ENCODE peak calls at places on chromosome 5, in seven cellular contexts. E is NCI-H774; Q is astrocyte; J is K562; K is naive thymus-derived CD4-positive, alpha-beta T cell; Z is BJ; O is NCI-H526 treated with DMSO at 0.1 percent for 48 hours. X is an unnamed sample.
A peak's percentile ranks its signal among the peaks of the same experiment; 100 is the strongest.

GRCh38 chr5:170740586-170741205 is 42.8 kb upstream of the GABRP start:
- DNase-seq in Z (no peak), K (no peak), Q (no peak), O (no peak), J (no peak), E (no peak), X (no peak)

GRCh38 chr5:176491901-176492300 is 43.7 kb downstream of the FAF2 start:
- DNase-seq in J (no peak), O (no peak), K (no peak), E (no peak), Q (no peak), Z (no peak), X (no peak)

GRCh38 chr5:78127875-78128274 is 166.6 kb downstream of the AP3B1 start:
- DNase-seq in K (no peak), Q (no peak), Z (no peak), J (peak; percentile 18), E (no peak), O (no peak), X (no peak)

GRCh38 chr5:170228756-170229459 is 3.9 kb upstream of the C5orf58 start:
- DNase-seq in O (no peak), J (no peak), K (no peak), Z (no peak), E (no peak), Q (no peak), X (no peak)

GRCh38 chr5:159218595-159219023 is 9.3 kb upstream of the RNF145 start:
- DNase-seq in Q (peak; percentile 14), K (no peak), J (no peak), Z (no peak), O (no peak), E (no peak), X (peak; percentile 53)

GRCh38 chr5:176719113-176719814 is 72.0 kb downstream of the TSPAN17 start:
- DNase-seq in O (no peak), E (no peak), J (no peak), Z (no peak), Q (no peak), K (no peak), X (no peak)

GRCh38 chr5:61301820-61302563 is 30.1 kb upstream of the ZSWIM6 start:
- DNase-seq in O (no peak), K (no peak), Z (peak; percentile 95), Q (peak; percentile 99), E (no peak), J (no peak), X (peak; percentile 99)

GRCh38 chr5:10706326-10706725 is 54.7 kb downstream of the DAP start:
- DNase-seq in O (no peak), Q (no peak), J (no peak), K (no peak), Z (no peak), E (no peak), X (no peak)

GRCh38 chr5:1667648-1668140 is 131.9 kb downstream of the MRPL36 start:
- DNase-seq in E (no peak), Z (no peak), O (no peak), Q (no peak), J (no peak), K (no peak), X (no peak)

GRCh38 chr5:34982823-34983222 is 53.5 kb downstream of the DNAJC21 start:
- DNase-seq in Q (no peak), E (no peak), J (no peak), Z (no peak), K (no peak), O (no peak), X (no peak)

GRCh38 chr5:177134653-177135225 is 1.2 kb downstream of the NSD1 start:
- DNase-seq in Z (no peak), K (no peak), J (no peak), O (no peak), Q (no peak), E (no peak), X (no peak)

GRCh38 chr5:128213340-128213739 is 129.8 kb downstream of the SLC12A2 start:
- DNase-seq in J (peak; percentile 18), Z (no peak), O (peak; percentile 37), Q (peak; percentile 43), K (no peak), E (peak; percentile 39), X (peak; percentile 75)

GRCh38 chr5:43044181-43044914 is 4.2 kb upstream of the ANXA2R start:
- DNase-seq in J (no peak), Z (no peak), E (no peak), O (no peak), Q (peak; percentile 67), K (no peak), X (peak; percentile 61)

GRCh38 chr5:115418788-115419187 is 122.3 kb upstream of the CCDC112 start:
- DNase-seq in Z (no peak), K (no peak), J (no peak), Q (no peak), E (peak; percentile 72), O (no peak), X (no peak)

GRCh38 chr5:128494516-128494915 is 43.5 kb downstream of the FBN2 start:
- DNase-seq in K (no peak), E (no peak), Q (no peak), O (no peak), Z (no peak), J (no peak), X (peak; percentile 7)

GRCh38 chr5:178212241-178213002 is 8.1 kb downstream of the HNRNPAB start:
- DNase-seq in K (no peak), J (no peak), E (no peak), O (no peak), Z (no peak), Q (no peak), X (no peak)

GRCh38 chr5:91007780-91008402 is 375.2 kb downstream of the ARRDC3 start:
- DNase-seq in O (no peak), K (no peak), Q (no peak), Z (no peak), E (no peak), J (no peak), X (peak; percentile 29)

GRCh38 chr5:78492650-78493049 is 132.2 kb downstream of the SCAMP1 start:
- DNase-seq in J (no peak), E (no peak), Q (no peak), O (no peak), K (no peak), Z (no peak), X (peak; percentile 26)

GRCh38 chr5:64742821-64743220 is 25.7 kb downstream of the SREK1IP1 start:
- DNase-seq in O (no peak), K (no peak), J (no peak), E (no peak), Z (peak; percentile 12), Q (no peak), X (no peak)

GRCh38 chr5:147911427-147911826 is 5.1 kb upstream of the C5orf46 start:
- DNase-seq in J (no peak), K (no peak), Z (no peak), E (no peak), Q (no peak), O (no peak), X (peak; percentile 4)

GRCh38 chr5:137304227-137304874 is 194.8 kb downstream of the SPOCK1 start:
- DNase-seq in K (no peak), J (no peak), Q (no peak), O (peak; percentile 34), Z (no peak), E (peak; percentile 92), X (peak; percentile 39)

GRCh38 chr5:81214848-81215247 is 18.3 kb upstream of the CKMT2 start:
- DNase-seq in O (no peak), Q (no peak), J (no peak), K (no peak), E (no peak), Z (no peak), X (no peak)

GRCh38 chr5:139181835-139182452 is 16.2 kb downstream of the SIL1 start:
- DNase-seq in E (no peak), O (no peak), J (no peak), Q (peak; percentile 61), K (no peak), Z (no peak), X (peak; percentile 83)

GRCh38 chr5:76310208-76310607 is 92.9 kb upstream of the IQGAP2 start:
- DNase-seq in Z (no peak), O (no peak), K (no peak), J (no peak), E (no peak), Q (no peak), X (no peak)

GRCh38 chr5:36214434-36214833 is 27.3 kb downstream of the NADK2 start:
- DNase-seq in O (no peak), Z (no peak), K (no peak), E (no peak), J (no peak), Q (no peak), X (no peak)

GRCh38 chr5:23571059-23571458 is 63.6 kb downstream of the PRDM9 start:
- DNase-seq in K (no peak), O (no peak), Z (no peak), Q (no peak), J (no peak), E (no peak), X (no peak)

GRCh38 chr5:169988947-169989346 is 8.7 kb upstream of the INSYN2B start:
- DNase-seq in O (no peak), J (no peak), Q (no peak), K (no peak), E (no peak), Z (no peak), X (peak; percentile 30)

GRCh38 chr5:125402787-125403186 is 656.3 kb upstream of the ZNF608 start:
- DNase-seq in J (no peak), Z (no peak), O (no peak), K (no peak), E (no peak), Q (no peak), X (peak; percentile 2)

GRCh38 chr5:172412724-172413260 is 41.5 kb downstream of the SH3PXD2B start:
- DNase-seq in O (no peak), J (no peak), Z (peak; percentile 97), K (peak; percentile 27), E (no peak), Q (peak; percentile 99), X (peak; percentile 43)

GRCh38 chr5:66558562-66558961 is 37.6 kb upstream of the MAST4 start:
- DNase-seq in E (no peak), Z (no peak), Q (no peak), J (no peak), O (no peak), K (peak; percentile 33), X (peak; percentile 6)

GRCh38 chr5:172528440-172528839 is 74.1 kb upstream of the SH3PXD2B start:
- DNase-seq in Q (peak; percentile 6), K (no peak), J (peak; percentile 77), E (no peak), Z (peak; percentile 53), O (no peak), X (no peak)